ENCODE peak calls at places on chromosomes 1 and 21, in nine cellular contexts. B, K, J, D, Y, V, U, S and H are unnamed samples.

GRCh38 chr1:223742861-223743517 is 30.6 kb downstream of the CAPN2 start:
- DNase-seq in S (peak), Y (peak), V (no peak), J (no peak), B (no peak), K (no peak), D (no peak), U (no peak), H (no peak)

GRCh38 chr1:6703016-6703415 is 1.4 kb upstream of the DNAJC11 start:
- DNase-seq in B (no peak), U (no peak), D (no peak), V (no peak), S (peak), K (no peak), Y (no peak), J (no peak), H (no peak)

GRCh38 chr1:234869182-234870019 is 259.2 kb downstream of the TOMM20 start:
- DNase-seq in V (no peak), Y (no peak), B (no peak), K (no peak), D (no peak), J (no peak), U (no peak), S (no peak), H (no peak)

GRCh38 chr1:209805341-209805781 is 581 bp downstream of the IRF6 start:
- DNase-seq in K (no peak), V (no peak), U (no peak), Y (no peak), D (no peak), B (no peak), J (peak), S (no peak), H (no peak)

GRCh38 chr1:157089789-157090188 is 9.8 kb downstream of the ETV3L start:
- DNase-seq in U (no peak), D (no peak), Y (no peak), S (no peak), B (no peak), K (no peak), J (no peak), V (no peak), H (no peak)

GRCh38 chr1:121417289-121417955 is 232.6 kb downstream of the SRGAP2C start:
- DNase-seq in D (no peak), Y (no peak), B (peak), S (peak), V (no peak), U (no peak), J (no peak), K (no peak), H (no peak)

GRCh38 chr1:187244623-187245022 is 415.9 kb downstream of the PLA2G4A start:
- DNase-seq in S (peak), V (no peak), U (no peak), B (no peak), Y (no peak), J (peak), K (no peak), D (no peak), H (no peak)

GRCh38 chr1:188433428-188433827 is 1604.7 kb downstream of the PLA2G4A start:
- DNase-seq in V (no peak), U (no peak), B (no peak), D (no peak), S (peak), Y (no peak), J (no peak), K (no peak), H (no peak)

GRCh38 chr1:61171915-61172485 is 89.6 kb downstream of the NFIA start:
- DNase-seq in U (no peak), K (no peak), B (no peak), S (no peak), V (no peak), J (no peak), Y (no peak), D (no peak), H (no peak)

GRCh38 chr1:18921506-18922251 is 19.3 kb upstream of the ALDH4A1 start:
- DNase-seq in B (no peak), Y (no peak), D (no peak), J (no peak), K (no peak), S (no peak), V (no peak), U (no peak), H (no peak)

GRCh38 chr1:234721476-234722266 is 111.7 kb upstream of the IRF2BP2 start:
- DNase-seq in K (no peak), S (peak), V (peak), U (no peak), J (no peak), B (no peak), D (no peak), Y (peak), H (no peak)

GRCh38 chr1:228312091-228312764 is 94.4 kb downstream of the TRIM11 start:
- DNase-seq in K (no peak), B (no peak), U (no peak), Y (peak), S (no peak), J (no peak), D (no peak), V (no peak), H (no peak)

GRCh38 chr21:18887922-18888602 is 484.5 kb upstream of the TMPRSS15 start:
- DNase-seq in K (no peak), S (no peak), B (no peak), V (no peak), D (no peak), J (no peak), U (no peak), Y (no peak), H (no peak)

GRCh38 chr1:238052496-238053266 is 162.0 kb upstream of the ZP4 start:
- DNase-seq in U (no peak), K (peak), V (no peak), S (peak), J (no peak), D (no peak), B (peak), Y (no peak), H (no peak)

GRCh38 chr1:8004803-8005573 is 21.1 kb downstream of the ERRFI1 start:
- DNase-seq in K (peak), B (peak), S (peak), V (peak), D (no peak), U (no peak), Y (peak), J (no peak), H (no peak)

GRCh38 chr1:77220687-77221463 is 1.6 kb upstream of the PIGK start:
- DNase-seq in S (peak), B (no peak), K (no peak), U (no peak), Y (no peak), J (no peak), V (no peak), D (no peak), H (no peak)

GRCh38 chr1:61442456-61443013 is 282.4 kb downstream of the TM2D1 start:
- DNase-seq in J (no peak), D (no peak), K (no peak), V (no peak), Y (no peak), S (no peak), B (no peak), U (no peak), H (no peak)

GRCh38 chr1:208149776-208150514 is 94.2 kb downstream of the PLXNA2 start:
- DNase-seq in Y (peak), B (no peak), V (no peak), D (no peak), S (no peak), J (no peak), U (no peak), K (peak), H (no peak)

GRCh38 chr1:21926814-21927530 is 10.1 kb downstream of the HSPG2 start:
- DNase-seq in D (no peak), B (no peak), S (peak), J (no peak), V (no peak), U (no peak), K (no peak), Y (peak), H (no peak)

GRCh38 chr1:21607549-21608529 is 61.3 kb downstream of the RAP1GAP start:
- DNase-seq in D (peak), S (peak), V (peak), J (peak), B (no peak), K (peak), Y (peak), U (peak), H (no peak)